ENCODE peak calls at places on chromosome 10, in nine cellular contexts. W, C, R, Q, E, T, K, J and O are unnamed samples.

GRCh38 chr10:59134302-59134701 is 42.1 kb upstream of the PHYHIPL start:
- DNase-seq in W (no peak), C (no peak), R (no peak), Q (no peak), E (no peak), T (no peak), K (no peak), J (no peak), O (no peak)

GRCh38 chr10:11882646-11883375 is 59.7 kb downstream of the PROSER2 start:
- DNase-seq in W (no peak), C (no peak), R (no peak), Q (no peak), E (no peak), T (no peak), K (no peak), J (no peak), O (no peak)

GRCh38 chr10:45425628-45426563 is 51.9 kb downstream of the ALOX5 start:
- DNase-seq in W (no peak), C (no peak), R (no peak), Q (no peak), E (no peak), T (no peak), K (peak), J (peak), O (no peak)

GRCh38 chr10:133195096-133195495 is 34.9 kb upstream of the UTF1 start:
- DNase-seq in W (no peak), C (no peak), R (no peak), Q (no peak), E (no peak), T (no peak), K (no peak), J (no peak), O (no peak)

GRCh38 chr10:103395754-103396066 is 565 bp downstream of the ATP5MK start:
- DNase-seq in W (peak), C (peak), R (peak), Q (no peak), E (no peak), T (no peak), K (no peak), J (peak), O (no peak)

GRCh38 chr10:1100691-1101368 is 44.6 kb downstream of the WDR37 start:
- DNase-seq in W (peak), C (no peak), R (peak), Q (peak), E (no peak), T (peak), K (no peak), J (no peak), O (no peak)

GRCh38 chr10:68135922-68136718 is 26.8 kb downstream of the MYPN start:
- DNase-seq in W (no peak), C (no peak), R (no peak), Q (no peak), E (no peak), T (no peak), K (no peak), J (peak), O (no peak)

GRCh38 chr10:30847642-30848041 is 184.0 kb downstream of the ZNF438 start:
- DNase-seq in W (no peak), C (no peak), R (no peak), Q (no peak), E (no peak), T (no peak), K (no peak), J (no peak), O (no peak)

GRCh38 chr10:80461208-80462183 is 7.4 kb downstream of the TSPAN14 start:
- DNase-seq in W (no peak), C (no peak), R (no peak), Q (no peak), E (no peak), T (no peak), K (no peak), J (no peak), O (no peak)

GRCh38 chr10:78299861-78300453 is 266.3 kb downstream of the RPS24 start:
- DNase-seq in W (no peak), C (no peak), R (no peak), Q (no peak), E (no peak), T (no peak), K (peak), J (no peak), O (no peak)

GRCh38 chr10:43691503-43691902 is 42.8 kb upstream of the ZNF32 start:
- DNase-seq in W (no peak), C (no peak), R (no peak), Q (no peak), E (no peak), T (no peak), K (no peak), J (no peak), O (no peak)

GRCh38 chr10:133308431-133309110 is at the start of the genes TUBGCP2 and ZNF511:
- DNase-seq in W (peak), C (peak), R (peak), Q (peak), E (peak), T (peak), K (peak), J (peak), O (peak)

GRCh38 chr10:113480828-113481502 is 71.9 kb upstream of the HABP2 start:
- DNase-seq in W (no peak), C (no peak), R (no peak), Q (no peak), E (no peak), T (no peak), K (peak), J (no peak), O (no peak)

GRCh38 chr10:91901784-91902677 is 7.3 kb downstream of the FGFBP3 start:
- DNase-seq in W (no peak), C (no peak), R (no peak), Q (peak), E (peak), T (no peak), K (no peak), J (peak), O (no peak)

GRCh38 chr10:60975716-60976115 is 31.7 kb upstream of the RHOBTB1 start:
- DNase-seq in W (no peak), C (no peak), R (no peak), Q (peak), E (no peak), T (no peak), K (no peak), J (no peak), O (no peak)

GRCh38 chr10:23702977-23703414 is 264.1 kb downstream of the OTUD1 start:
- DNase-seq in W (peak), C (peak), R (peak), Q (peak), E (peak), T (peak), K (peak), J (peak), O (no peak)

GRCh38 chr10:103757531-103758293 is 97.7 kb downstream of the SH3PXD2A start:
- DNase-seq in W (no peak), C (no peak), R (no peak), Q (no peak), E (no peak), T (peak), K (no peak), J (peak), O (no peak)

GRCh38 chr10:110834622-110835219 is 37.0 kb upstream of the PDCD4 start:
- DNase-seq in W (peak), C (no peak), R (peak), Q (peak), E (peak), T (no peak), K (peak), J (no peak), O (no peak)

GRCh38 chr10:114709966-114710365 is 51.9 kb upstream of the ABLIM1 start:
- DNase-seq in W (no peak), C (no peak), R (no peak), Q (no peak), E (no peak), T (no peak), K (no peak), J (no peak), O (no peak)

GRCh38 chr10:59177031-59177861 is 803 bp downstream of the PHYHIPL start:
- DNase-seq in W (peak), C (peak), R (peak), Q (no peak), E (no peak), T (peak), K (peak), J (peak), O (no peak)

GRCh38 chr10:15585303-15585715 is 134.4 kb downstream of the ITGA8 start:
- DNase-seq in W (peak), C (peak), R (peak), Q (peak), E (no peak), T (peak), K (peak), J (peak), O (peak)

GRCh38 chr10:113058175-113058961 is 108.3 kb downstream of the TCF7L2 start:
- DNase-seq in W (no peak), C (no peak), R (peak), Q (no peak), E (no peak), T (peak), K (no peak), J (peak), O (no peak)

GRCh38 chr10:35127289-35127891 is 744 bp downstream of the CREM start:
- DNase-seq in W (peak), C (peak), R (no peak), Q (peak), E (peak), T (peak), K (peak), J (peak), O (peak)

GRCh38 chr10:51176976-51177690 is 102.8 kb downstream of the PRKG1 start:
- DNase-seq in W (no peak), C (no peak), R (no peak), Q (no peak), E (no peak), T (no peak), K (no peak), J (no peak), O (no peak)

GRCh38 chr10:5524721-5525531 is at the start of gene CALML3:
- DNase-seq in W (no peak), C (no peak), R (no peak), Q (no peak), E (no peak), T (no peak), K (no peak), J (no peak), O (no peak)

GRCh38 chr10:38143587-38143986 is 49.5 kb downstream of the ZNF37A start:
- DNase-seq in W (no peak), C (no peak), R (no peak), Q (no peak), E (no peak), T (no peak), K (no peak), J (no peak), O (no peak)

GRCh38 chr10:32298066-32298812 is 48.7 kb downstream of the EPC1 start:
- DNase-seq in W (no peak), C (no peak), R (no peak), Q (no peak), E (no peak), T (no peak), K (no peak), J (peak), O (no peak)

GRCh38 chr10:97861351-97861750 is 11.7 kb downstream of the GOLGA7B start:
- DNase-seq in W (no peak), C (no peak), R (no peak), Q (no peak), E (no peak), T (no peak), K (no peak), J (peak), O (no peak)

GRCh38 chr10:88082391-88082790 is 219.0 kb downstream of the PTEN start:
- DNase-seq in W (no peak), C (no peak), R (no peak), Q (no peak), E (no peak), T (no peak), K (no peak), J (no peak), O (no peak)

GRCh38 chr10:98010939-98011685 is 19.3 kb downstream of the CRTAC1 start:
- DNase-seq in W (no peak), C (no peak), R (no peak), Q (no peak), E (no peak), T (no peak), K (no peak), J (no peak), O (no peak)

GRCh38 chr10:88216976-88217375 is 353.6 kb downstream of the PTEN start:
- DNase-seq in W (no peak), C (peak), R (no peak), Q (no peak), E (no peak), T (no peak), K (no peak), J (no peak), O (no peak)

GRCh38 chr10:110169586-110169985 is 37.8 kb upstream of the MXI1 start:
- DNase-seq in W (no peak), C (no peak), R (no peak), Q (no peak), E (no peak), T (no peak), K (no peak), J (no peak), O (no peak)

GRCh38 chr10:112466802-112467201 is 19.8 kb downstream of the VTI1A start:
- DNase-seq in W (no peak), C (no peak), R (no peak), Q (no peak), E (no peak), T (no peak), K (no peak), J (no peak), O (no peak)

GRCh38 chr10:24814568-24815313 is 91.1 kb upstream of the ARHGAP21 start:
- DNase-seq in W (no peak), C (no peak), R (no peak), Q (no peak), E (no peak), T (no peak), K (no peak), J (peak), O (no peak)

GRCh38 chr10:119308089-119308488 is 100.7 kb downstream of the GRK5 start:
- DNase-seq in W (no peak), C (no peak), R (no peak), Q (no peak), E (no peak), T (no peak), K (no peak), J (no peak), O (no peak)

GRCh38 chr10:123972481-123973401 is 81.1 kb upstream of the CPXM2 start:
- DNase-seq in W (peak), C (no peak), R (peak), Q (no peak), E (no peak), T (peak), K (no peak), J (no peak), O (no peak)

GRCh38 chr10:120949511-120950102 is 98.4 kb downstream of the WDR11 start:
- DNase-seq in W (peak), C (no peak), R (peak), Q (no peak), E (no peak), T (peak), K (no peak), J (no peak), O (no peak)

DNA sequence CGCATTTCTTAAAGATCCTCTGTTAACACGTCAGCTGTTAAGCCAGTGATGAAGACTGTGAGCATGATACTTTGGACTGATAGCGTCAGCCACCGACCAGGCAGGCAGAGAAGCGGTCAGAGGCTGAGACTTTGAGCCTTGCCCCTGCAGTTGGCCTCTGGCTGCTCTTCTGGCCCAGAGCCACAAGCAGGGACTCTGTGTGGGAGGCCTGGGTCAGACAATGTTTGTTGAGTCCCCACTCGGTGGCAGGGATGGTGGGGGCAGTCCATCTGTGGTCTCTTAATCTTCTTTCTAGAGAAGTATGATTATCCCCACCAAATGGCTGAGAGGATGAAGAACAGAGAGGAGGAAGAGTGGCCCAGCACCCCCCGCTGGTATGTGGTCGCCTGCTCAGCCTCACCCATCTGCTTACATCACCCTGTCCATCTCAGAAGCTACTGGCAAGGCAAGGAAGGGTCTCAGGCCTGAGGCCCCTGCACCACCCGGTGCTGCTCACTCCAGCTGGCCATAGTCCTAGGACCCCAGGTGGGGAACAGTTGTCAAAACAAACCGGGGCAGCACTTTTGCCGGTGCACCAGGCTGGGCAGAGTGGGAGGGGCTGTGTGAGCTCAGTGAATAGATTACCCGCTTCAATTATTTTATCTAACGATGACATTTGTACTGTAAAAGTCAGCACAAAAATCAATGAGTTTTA is 202.9 kb downstream of the GRID1 start:
- DNase-seq in W (no peak), C (no peak), R (no peak), Q (no peak), E (no peak), T (no peak), K (no peak), J (no peak), O (no peak)
- TF ChIP-seq CTCF in W (no peak), C (no peak), R (no peak), Q (no peak), E (no peak), T (no peak), K (no peak), J (no peak), O (no peak)

GRCh38 chr10:17289763-17290162 is 61.7 kb downstream of the VIM start:
- DNase-seq in W (no peak), C (no peak), R (no peak), Q (no peak), E (no peak), T (no peak), K (no peak), J (no peak), O (no peak)

GRCh38 chr10:17286562-17287089 is 58.6 kb downstream of the VIM start:
- DNase-seq in W (no peak), C (no peak), R (no peak), Q (no peak), E (no peak), T (no peak), K (no peak), J (no peak), O (no peak)

GRCh38 chr10:17287151-17287550 is 59.1 kb downstream of the VIM start:
- DNase-seq in W (no peak), C (no peak), R (no peak), Q (no peak), E (no peak), T (no peak), K (no peak), J (no peak), O (no peak)

GRCh38 chr10:17292375-17292774 is 64.3 kb downstream of the VIM start:
- DNase-seq in W (no peak), C (no peak), R (no peak), Q (no peak), E (no peak), T (no peak), K (no peak), J (no peak), O (no peak)

GRCh38 chr10:17290226-17290625 is 62.2 kb downstream of the VIM start:
- DNase-seq in W (no peak), C (peak), R (peak), Q (peak), E (no peak), T (no peak), K (peak), J (peak), O (no peak)
- TF ChIP-seq CTCF in W (no peak), C (no peak), R (peak), Q (peak), E (peak), T (no peak), K (peak), J (peak), O (no peak)

DNA sequence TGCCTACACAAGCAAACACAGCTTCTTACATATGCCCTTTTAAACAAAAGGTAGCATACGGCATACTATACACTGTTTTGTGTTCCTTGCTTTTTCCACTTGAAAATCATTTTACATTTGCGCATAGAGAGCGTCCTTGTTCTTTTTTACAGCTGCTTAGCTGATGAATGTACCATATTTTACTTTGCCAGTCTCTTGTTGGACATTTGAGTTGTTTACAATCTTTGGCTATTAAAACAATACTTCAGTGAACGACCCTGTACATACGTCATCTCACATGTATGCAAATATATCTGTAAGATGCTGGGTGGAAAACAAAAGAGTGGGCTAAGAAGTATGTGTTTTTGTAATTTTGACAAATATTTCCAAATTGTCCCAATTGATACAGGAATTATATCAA is 7.7 kb downstream of the GOT1 start:
- DNase-seq in W (no peak), C (no peak), R (no peak), Q (no peak), E (no peak), T (no peak), K (no peak), J (no peak), O (no peak)
- TF ChIP-seq CTCF in W (no peak), C (no peak), R (no peak), Q (no peak), E (no peak), T (no peak), K (no peak), J (no peak), O (no peak)

GRCh38 chr10:84267503-84268126 is 22.8 kb downstream of the RGR start:
- DNase-seq in W (peak), C (peak), R (peak), Q (peak), E (peak), T (peak), K (peak), J (peak), O (no peak)
- TF ChIP-seq CTCF in W (peak), C (peak), R (peak), Q (peak), E (peak), T (peak), K (peak), J (peak), O (no peak)

GRCh38 chr10:29470355-29470705 is 164.4 kb downstream of the SVIL start:
- DNase-seq in W (peak), C (no peak), R (peak), Q (peak), E (no peak), T (peak), K (no peak), J (peak), O (no peak)
- TF ChIP-seq CTCF in W (peak), C (peak), R (peak), Q (peak), E (no peak), T (peak), K (no peak), J (peak), O (no peak)

GRCh38 chr10:96378741-96379140 is 19.9 kb upstream of the OPALIN start:
- DNase-seq in W (no peak), C (no peak), R (no peak), Q (no peak), E (no peak), T (no peak), K (no peak), J (no peak), O (no peak)

GRCh38 chr10:96376483-96376882 is 17.7 kb upstream of the OPALIN start:
- DNase-seq in W (no peak), C (peak), R (no peak), Q (no peak), E (no peak), T (no peak), K (no peak), J (no peak), O (no peak)

GRCh38 chr10:96379758-96380157 is 21.0 kb upstream of the OPALIN start:
- DNase-seq in W (no peak), C (no peak), R (no peak), Q (no peak), E (no peak), T (no peak), K (no peak), J (no peak), O (no peak)

GRCh38 chr10:96374985-96375830 is 16.4 kb upstream of the OPALIN start:
- DNase-seq in W (peak), C (peak), R (peak), Q (peak), E (peak), T (peak), K (peak), J (peak), O (peak)

DNA sequence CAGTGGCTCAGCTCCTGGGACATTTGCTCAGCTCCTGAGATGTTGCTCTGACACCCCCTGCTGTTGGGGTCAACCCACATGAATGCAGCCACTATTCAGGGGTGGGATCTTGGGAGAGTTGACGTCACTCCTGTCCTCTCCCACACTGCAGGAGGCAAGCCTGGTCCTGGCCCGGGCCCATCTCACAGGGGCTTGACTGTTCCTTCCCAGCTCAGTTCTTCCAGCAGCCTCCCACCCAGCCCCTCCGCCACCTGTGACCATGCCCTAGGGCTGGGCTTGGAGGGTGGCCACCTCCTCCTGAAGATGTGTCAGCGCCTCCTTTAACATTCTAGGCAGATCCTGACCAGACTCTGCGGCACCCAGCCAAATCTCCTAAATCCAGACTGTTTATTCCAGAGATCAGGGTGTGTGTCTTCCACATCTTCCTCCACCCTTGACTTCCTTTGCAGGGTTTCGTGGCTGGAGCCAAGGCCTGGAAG is 19.1 kb upstream of the OPALIN start:
- DNase-seq in W (no peak), C (no peak), R (peak), Q (peak), E (no peak), T (no peak), K (no peak), J (no peak), O (no peak)
- TF ChIP-seq CTCF in W (no peak), C (no peak), R (no peak), Q (no peak), E (no peak), T (no peak), K (no peak), J (no peak), O (no peak)

GRCh38 chr10:49408437-49409306 is 12.8 kb upstream of the DRGX start:
- DNase-seq in W (no peak), C (no peak), R (no peak), Q (peak), E (no peak), T (no peak), K (peak), J (no peak), O (no peak)
- TF ChIP-seq CTCF in W (no peak), C (no peak), R (peak), Q (peak), E (no peak), T (no peak), K (no peak), J (no peak), O (no peak)